ENCODE peak calls at places on chromosome 6, in six cellular contexts. One of them, this sample, is unnamed.

GRCh38 chr6:95795927-95796326 is 218.6 kb downstream of the MANEA start:
- DNase-seq in ureter: no peak
- DNase-seq in RCC 7860: no peak
- DNase-seq in stimulated activated CD4-positive, alpha-beta T cell treated with anti-CD3 and anti-CD28 coated beads, Interleukin-12 subunit alpha, Interleukin-12 subunit beta, amount 100 ng/mL, for 4 hours: no peak
- DNase-seq in body of pancreas: no peak
- DNase-seq in neural crest cell: no peak
- DNase-seq in this sample: no peak

GRCh38 chr6:108673602-108674001 is 112.9 kb downstream of the FOXO3 start:
- DNase-seq in neural crest cell: no peak
- DNase-seq in ureter: no peak
- DNase-seq in RCC 7860: no peak
- DNase-seq in stimulated activated CD4-positive, alpha-beta T cell treated with anti-CD3 and anti-CD28 coated beads, Interleukin-12 subunit alpha, Interleukin-12 subunit beta, amount 100 ng/mL, for 4 hours: no peak
- DNase-seq in body of pancreas: no peak
- DNase-seq in this sample: no peak

GRCh38 chr6:147321260-147321659 is 117.0 kb downstream of the STXBP5 start:
- DNase-seq in RCC 7860: no peak
- DNase-seq in neural crest cell: no peak
- DNase-seq in stimulated activated CD4-positive, alpha-beta T cell treated with anti-CD3 and anti-CD28 coated beads, Interleukin-12 subunit alpha, Interleukin-12 subunit beta, amount 100 ng/mL, for 4 hours: no peak
- DNase-seq in ureter: no peak
- DNase-seq in body of pancreas: no peak
- DNase-seq in this sample: no peak

GRCh38 chr6:67792996-67793395 is 842.1 kb upstream of the ADGRB3 start:
- DNase-seq in RCC 7860: no peak
- DNase-seq in ureter: no peak
- DNase-seq in body of pancreas: no peak
- DNase-seq in stimulated activated CD4-positive, alpha-beta T cell treated with anti-CD3 and anti-CD28 coated beads, Interleukin-12 subunit alpha, Interleukin-12 subunit beta, amount 100 ng/mL, for 4 hours: no peak
- DNase-seq in neural crest cell: no peak
- DNase-seq in this sample: no peak

GRCh38 chr6:128111096-128111495 is 210.2 kb upstream of the THEMIS start:
- DNase-seq in RCC 7860: no peak
- DNase-seq in ureter: no peak
- DNase-seq in stimulated activated CD4-positive, alpha-beta T cell treated with anti-CD3 and anti-CD28 coated beads, Interleukin-12 subunit alpha, Interleukin-12 subunit beta, amount 100 ng/mL, for 4 hours: no peak
- DNase-seq in body of pancreas: no peak
- DNase-seq in neural crest cell: no peak
- DNase-seq in this sample: no peak

GRCh38 chr6:151475653-151476523 is 17.9 kb upstream of the CCDC170 start:
- DNase-seq in neural crest cell: peak; percentile 43
- DNase-seq in RCC 7860: peak; percentile 14
- DNase-seq in body of pancreas: peak; percentile 49
- DNase-seq in stimulated activated CD4-positive, alpha-beta T cell treated with anti-CD3 and anti-CD28 coated beads, Interleukin-12 subunit alpha, Interleukin-12 subunit beta, amount 100 ng/mL, for 4 hours: no peak
- DNase-seq in ureter: no peak
- DNase-seq in this sample: no peak

GRCh38 chr6:159044899-159045727 is at the start of gene TAGAP:
- DNase-seq in RCC 7860: no peak
- DNase-seq in body of pancreas: peak; percentile 79
- DNase-seq in ureter: peak; percentile 72
- DNase-seq in stimulated activated CD4-positive, alpha-beta T cell treated with anti-CD3 and anti-CD28 coated beads, Interleukin-12 subunit alpha, Interleukin-12 subunit beta, amount 100 ng/mL, for 4 hours: peak; percentile 72
- DNase-seq in neural crest cell: no peak
- DNase-seq in this sample: peak; percentile 46

GRCh38 chr6:170076466-170077165 is 214.3 kb downstream of the DLL1 start:
- DNase-seq in stimulated activated CD4-positive, alpha-beta T cell treated with anti-CD3 and anti-CD28 coated beads, Interleukin-12 subunit alpha, Interleukin-12 subunit beta, amount 100 ng/mL, for 4 hours: no peak
- DNase-seq in body of pancreas: no peak
- DNase-seq in RCC 7860: no peak
- DNase-seq in neural crest cell: no peak
- DNase-seq in ureter: peak; percentile 38
- DNase-seq in this sample: no peak

GRCh38 chr6:5552243-5552642 is 290.9 kb downstream of the FARS2 start:
- DNase-seq in RCC 7860: no peak
- DNase-seq in neural crest cell: no peak
- DNase-seq in ureter: no peak
- DNase-seq in stimulated activated CD4-positive, alpha-beta T cell treated with anti-CD3 and anti-CD28 coated beads, Interleukin-12 subunit alpha, Interleukin-12 subunit beta, amount 100 ng/mL, for 4 hours: no peak
- DNase-seq in body of pancreas: no peak
- DNase-seq in this sample: no peak

GRCh38 chr6:165987483-165988305 is 180.0 kb downstream of the TBXT start:
- DNase-seq in body of pancreas: peak; percentile 80
- DNase-seq in RCC 7860: no peak
- DNase-seq in stimulated activated CD4-positive, alpha-beta T cell treated with anti-CD3 and anti-CD28 coated beads, Interleukin-12 subunit alpha, Interleukin-12 subunit beta, amount 100 ng/mL, for 4 hours: no peak
- DNase-seq in neural crest cell: peak; percentile 51
- DNase-seq in ureter: no peak
- DNase-seq in this sample: no peak

GRCh38 chr6:163489584-163489983 is 75.1 kb downstream of the QKI start:
- DNase-seq in neural crest cell: no peak
- DNase-seq in body of pancreas: no peak
- DNase-seq in stimulated activated CD4-positive, alpha-beta T cell treated with anti-CD3 and anti-CD28 coated beads, Interleukin-12 subunit alpha, Interleukin-12 subunit beta, amount 100 ng/mL, for 4 hours: no peak
- DNase-seq in RCC 7860: peak; percentile 6
- DNase-seq in ureter: no peak
- DNase-seq in this sample: no peak

GRCh38 chr6:108293527-108294296 is 1.1 kb upstream of the AFG1L start:
- DNase-seq in stimulated activated CD4-positive, alpha-beta T cell treated with anti-CD3 and anti-CD28 coated beads, Interleukin-12 subunit alpha, Interleukin-12 subunit beta, amount 100 ng/mL, for 4 hours: no peak
- DNase-seq in body of pancreas: no peak
- DNase-seq in ureter: no peak
- DNase-seq in neural crest cell: no peak
- DNase-seq in RCC 7860: no peak
- DNase-seq in this sample: no peak

This sample was measured in prostate gland.